ENCODE peak calls at places on chromosomes 13 and 19, in five cellular contexts. One of them, this sample, is unnamed.
A peak's percentile ranks its signal among the peaks of the same experiment; 100 is the strongest.

GRCh38 chr13:66519259-66519658 is 710.9 kb downstream of the PCDH9 start:
- DNase-seq in IMR-90: no peak
- DNase-seq in mesendoderm: no peak
- DNase-seq in tibial nerve: no peak
- DNase-seq in naive thymus-derived CD4-positive, alpha-beta T cell: no peak
- DNase-seq in this sample: no peak

GRCh38 chr19:4474504-4475136 is 2.5 kb downstream of the HDGFL2 start:
- DNase-seq in IMR-90: peak; percentile 68
- DNase-seq in mesendoderm: peak; percentile 94
- DNase-seq in tibial nerve: no peak
- DNase-seq in naive thymus-derived CD4-positive, alpha-beta T cell: no peak
- DNase-seq in this sample: no peak

GRCh38 chr19:44566984-44567383 is 37.5 kb upstream of the CEACAM20 start:
- DNase-seq in IMR-90: no peak
- DNase-seq in mesendoderm: no peak
- DNase-seq in tibial nerve: no peak
- DNase-seq in naive thymus-derived CD4-positive, alpha-beta T cell: no peak
- DNase-seq in this sample: no peak

GRCh38 chr13:99617474-99618255 is 116.4 kb downstream of the TM9SF2 start:
- DNase-seq in IMR-90: peak; percentile 38
- DNase-seq in mesendoderm: peak; percentile 68
- DNase-seq in tibial nerve: peak; percentile 30
- DNase-seq in naive thymus-derived CD4-positive, alpha-beta T cell: no peak
- DNase-seq in this sample: peak; percentile 77

GRCh38 chr13:96636310-96636709 is 358.0 kb downstream of the OXGR1 start:
- DNase-seq in IMR-90: no peak
- DNase-seq in mesendoderm: no peak
- DNase-seq in tibial nerve: no peak
- DNase-seq in naive thymus-derived CD4-positive, alpha-beta T cell: no peak
- DNase-seq in this sample: no peak

GRCh38 chr13:37889102-37889501 is 19.5 kb upstream of the TRPC4 start:
- DNase-seq in IMR-90: peak; percentile 23
- DNase-seq in mesendoderm: no peak
- DNase-seq in tibial nerve: no peak
- DNase-seq in naive thymus-derived CD4-positive, alpha-beta T cell: no peak
- DNase-seq in this sample: peak; percentile 10

GRCh38 chr19:38409631-38410133 is 6.8 kb downstream of the FAM98C start:
- DNase-seq in IMR-90: peak; percentile 54
- DNase-seq in mesendoderm: no peak
- DNase-seq in tibial nerve: no peak
- DNase-seq in naive thymus-derived CD4-positive, alpha-beta T cell: no peak
- DNase-seq in this sample: no peak

GRCh38 chr13:39712626-39713025 is 57.2 kb downstream of the COG6 start:
- DNase-seq in IMR-90: no peak
- DNase-seq in mesendoderm: no peak
- DNase-seq in tibial nerve: no peak
- DNase-seq in naive thymus-derived CD4-positive, alpha-beta T cell: no peak
- DNase-seq in this sample: no peak

GRCh38 chr19:16825312-16826168 is 3.7 kb upstream of the SIN3B start:
- DNase-seq in IMR-90: peak; percentile 63
- DNase-seq in mesendoderm: peak; percentile 77
- DNase-seq in tibial nerve: peak; percentile 28
- DNase-seq in naive thymus-derived CD4-positive, alpha-beta T cell: no peak
- DNase-seq in this sample: no peak

GRCh38 chr19:16760990-16761389 is 41.3 kb downstream of the NWD1 start:
- DNase-seq in IMR-90: no peak
- DNase-seq in mesendoderm: no peak
- DNase-seq in tibial nerve: no peak
- DNase-seq in naive thymus-derived CD4-positive, alpha-beta T cell: no peak
- DNase-seq in this sample: no peak

GRCh38 chr19:40549007-40549708 is 27.5 kb upstream of the SHKBP1 start:
- DNase-seq in IMR-90: peak; percentile 39
- DNase-seq in mesendoderm: peak; percentile 91
- DNase-seq in tibial nerve: no peak
- DNase-seq in naive thymus-derived CD4-positive, alpha-beta T cell: peak; percentile 52
- DNase-seq in this sample: peak; percentile 67

GRCh38 chr19:45782162-45782623 is at the start of gene DMPK:
- DNase-seq in IMR-90: no peak
- DNase-seq in mesendoderm: no peak
- DNase-seq in tibial nerve: no peak
- DNase-seq in naive thymus-derived CD4-positive, alpha-beta T cell: no peak
- DNase-seq in this sample: no peak

GRCh38 chr19:30227071-30227621 is 145.0 kb upstream of the ZNF536 start:
- DNase-seq in IMR-90: no peak
- DNase-seq in mesendoderm: peak; percentile 30
- DNase-seq in tibial nerve: no peak
- DNase-seq in naive thymus-derived CD4-positive, alpha-beta T cell: no peak
- DNase-seq in this sample: no peak

GRCh38 chr19:46480409-46480808 is 9.0 kb upstream of the PNMA8A start:
- DNase-seq in IMR-90: peak; percentile 82
- DNase-seq in mesendoderm: no peak
- DNase-seq in tibial nerve: no peak
- DNase-seq in naive thymus-derived CD4-positive, alpha-beta T cell: no peak
- DNase-seq in this sample: no peak

GRCh38 chr19:48925240-48925843 is 8.2 kb upstream of the DHDH start:
- DNase-seq in IMR-90: peak; percentile 91
- DNase-seq in mesendoderm: peak; percentile 26
- DNase-seq in tibial nerve: no peak
- DNase-seq in naive thymus-derived CD4-positive, alpha-beta T cell: no peak
- DNase-seq in this sample: peak; percentile 81

GRCh38 chr19:50629194-50629593 is 10.5 kb downstream of the SYT3 start:
- DNase-seq in IMR-90: no peak
- DNase-seq in mesendoderm: no peak
- DNase-seq in tibial nerve: no peak
- DNase-seq in naive thymus-derived CD4-positive, alpha-beta T cell: no peak
- DNase-seq in this sample: no peak

GRCh38 chr19:43555185-43555770 is 20.0 kb downstream of the XRCC1 start:
- DNase-seq in IMR-90: peak; percentile 66
- DNase-seq in mesendoderm: peak; percentile 85
- DNase-seq in tibial nerve: peak; percentile 42
- DNase-seq in naive thymus-derived CD4-positive, alpha-beta T cell: peak; percentile 84
- DNase-seq in this sample: peak; percentile 54

DNA sequence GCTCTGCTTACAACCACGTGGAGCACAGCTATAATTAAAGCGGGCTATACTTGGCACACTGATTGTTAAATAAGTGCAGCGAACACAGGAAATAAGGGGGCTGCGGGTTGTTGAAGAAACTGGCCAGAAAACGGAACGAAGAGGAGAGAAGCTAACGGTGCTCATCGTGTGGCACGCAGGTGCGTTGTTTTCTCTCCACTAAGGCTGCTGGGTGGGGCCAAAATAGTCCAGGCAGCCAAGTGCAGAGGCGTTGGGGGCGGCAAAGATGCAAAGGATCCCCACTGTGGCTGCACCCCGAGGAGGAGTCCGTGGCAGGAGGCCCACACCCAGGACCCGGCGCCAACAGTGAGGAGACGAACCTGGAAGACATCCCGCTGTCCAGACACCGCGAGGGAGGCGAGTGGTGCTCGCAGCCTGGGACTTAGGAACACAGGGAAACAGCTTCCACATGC is 8.1 kb upstream of the ARL11 start:
- DNase-seq in IMR-90: no peak
- DNase-seq in mesendoderm: no peak
- DNase-seq in tibial nerve: no peak
- DNase-seq in naive thymus-derived CD4-positive, alpha-beta T cell: no peak
- DNase-seq in this sample: no peak
- H3K4me3 ChIP-seq in IMR-90: no peak overlapping the region
- H3K4me3 ChIP-seq in mesendoderm: no peak overlapping the region
- H3K4me3 ChIP-seq in tibial nerve: peak overlapping the region; percentile 31
- H3K4me3 ChIP-seq in naive thymus-derived CD4-positive, alpha-beta T cell: no peak overlapping the region
- H3K4me3 ChIP-seq in this sample: peak overlapping the region; percentile 20

GRCh38 chr13:32253911-32254399 is 61.2 kb downstream of the ZAR1L start:
- DNase-seq in IMR-90: no peak
- DNase-seq in mesendoderm: no peak
- DNase-seq in tibial nerve: no peak
- DNase-seq in naive thymus-derived CD4-positive, alpha-beta T cell: no peak
- DNase-seq in this sample: no peak
- H3K4me1 ChIP-seq in IMR-90: no peaks in the 10 kb centered on the region
- H3K4me1 ChIP-seq in mesendoderm: no peaks in the 10 kb centered on the region
- H3K4me1 ChIP-seq in tibial nerve: no peaks in the 10 kb centered on the region
- H3K4me1 ChIP-seq in naive thymus-derived CD4-positive, alpha-beta T cell: no peaks in the 10 kb centered on the region
- H3K4me1 ChIP-seq in this sample: no peaks in the 10 kb centered on the region

GRCh38 chr13:22801402-22802003 is 379.3 kb upstream of the SGCG start:
- DNase-seq in IMR-90: peak; percentile 5
- DNase-seq in mesendoderm: peak; percentile 50
- DNase-seq in tibial nerve: no peak
- DNase-seq in naive thymus-derived CD4-positive, alpha-beta T cell: no peak
- DNase-seq in this sample: no peak

GRCh38 chr13:22800726-22801401 is 379.9 kb upstream of the SGCG start:
- DNase-seq in IMR-90: peak; percentile 0
- DNase-seq in mesendoderm: no peak
- DNase-seq in tibial nerve: peak; percentile 15
- DNase-seq in naive thymus-derived CD4-positive, alpha-beta T cell: no peak
- DNase-seq in this sample: no peak
- H3K4me3 ChIP-seq in IMR-90: no peak overlapping the region
- H3K4me3 ChIP-seq in mesendoderm: no peak overlapping the region
- H3K4me3 ChIP-seq in tibial nerve: no peak overlapping the region
- H3K4me3 ChIP-seq in naive thymus-derived CD4-positive, alpha-beta T cell: no peak overlapping the region
- H3K4me3 ChIP-seq in this sample: no peak overlapping the region

DNA sequence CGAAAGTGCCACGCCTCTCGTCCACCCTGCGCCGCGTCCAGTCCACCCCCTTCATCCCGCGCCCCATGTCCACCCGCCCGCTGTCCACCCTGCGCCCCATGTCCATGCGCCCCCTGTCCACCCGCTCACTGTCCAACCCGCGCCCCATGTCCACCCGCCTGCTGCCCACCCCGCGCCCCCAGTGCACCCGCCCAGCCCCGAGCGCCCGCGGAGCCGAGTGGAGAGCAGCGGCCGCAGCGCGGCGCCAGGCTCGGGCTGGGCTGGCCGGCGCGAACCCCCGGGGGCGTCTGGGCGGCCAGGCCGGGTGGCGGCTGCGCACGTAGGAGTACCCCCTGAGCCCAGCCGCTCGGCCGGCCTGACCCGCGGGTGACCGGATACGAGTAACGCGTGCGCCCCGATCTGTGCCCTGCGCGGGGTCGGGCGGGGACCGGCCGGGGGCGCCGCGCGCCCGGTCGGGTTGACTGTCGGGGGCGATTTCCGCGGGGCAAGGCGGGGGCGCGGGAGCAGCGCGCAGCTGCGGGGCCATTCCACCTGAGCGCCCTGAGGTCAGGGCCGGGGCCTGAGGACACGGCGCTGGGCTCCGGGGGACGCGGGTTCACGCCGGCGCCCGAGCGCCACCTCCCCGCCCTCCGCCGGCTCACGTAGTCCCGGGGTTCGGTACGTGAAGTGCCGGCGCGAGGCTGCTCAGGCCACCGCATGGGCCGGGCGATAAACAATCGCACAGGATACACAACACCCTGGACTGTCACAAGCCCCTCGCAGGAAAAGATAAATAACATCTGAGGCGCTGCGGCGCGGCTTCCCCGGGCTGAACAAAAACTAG is 37.5 kb upstream of the FLT1 start:
- DNase-seq in IMR-90: no peak
- DNase-seq in mesendoderm: peak; percentile 44
- DNase-seq in tibial nerve: no peak
- DNase-seq in naive thymus-derived CD4-positive, alpha-beta T cell: no peak
- DNase-seq in this sample: peak; percentile 22
- H3K4me1 ChIP-seq in IMR-90: peaks cover 10% of the 10 kb centered on the region
- H3K4me1 ChIP-seq in mesendoderm: peaks cover 3% of the 10 kb centered on the region
- H3K4me1 ChIP-seq in tibial nerve: peaks cover 29% of the 10 kb centered on the region
- H3K4me1 ChIP-seq in naive thymus-derived CD4-positive, alpha-beta T cell: no peaks in the 10 kb centered on the region
- H3K4me1 ChIP-seq in this sample: peaks cover 24% of the 10 kb centered on the region

DNA sequence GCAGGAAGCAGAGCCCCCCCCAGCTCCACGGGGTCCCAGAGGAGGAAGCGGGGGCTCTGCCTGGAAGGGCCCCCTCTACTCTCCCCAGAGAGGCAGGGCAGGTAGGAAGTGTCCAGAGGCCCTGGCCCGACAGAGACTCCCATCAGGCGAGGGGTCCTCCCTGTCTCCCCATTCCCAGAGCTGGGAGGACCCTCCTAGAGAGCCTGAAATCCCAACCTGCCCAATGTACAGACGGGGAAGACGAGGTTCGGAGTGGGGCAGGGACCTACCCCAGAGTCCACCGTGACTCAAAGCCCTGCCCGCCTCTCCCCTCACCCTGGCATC is 1.1 kb downstream of the TLE2 start:
- DNase-seq in IMR-90: no peak
- DNase-seq in mesendoderm: no peak
- DNase-seq in tibial nerve: no peak
- DNase-seq in naive thymus-derived CD4-positive, alpha-beta T cell: no peak
- DNase-seq in this sample: no peak
- H3K4me3 ChIP-seq in IMR-90: no peak overlapping the region
- H3K4me3 ChIP-seq in mesendoderm: no peak overlapping the region
- H3K4me3 ChIP-seq in tibial nerve: peak overlapping the region; percentile 84
- H3K4me3 ChIP-seq in naive thymus-derived CD4-positive, alpha-beta T cell: no peak overlapping the region
- H3K4me3 ChIP-seq in this sample: no peak overlapping the region

GRCh38 chr19:13159713-13160112 is 9.5 kb downstream of the IER2 start:
- DNase-seq in IMR-90: no peak
- DNase-seq in mesendoderm: no peak
- DNase-seq in tibial nerve: no peak
- DNase-seq in naive thymus-derived CD4-positive, alpha-beta T cell: no peak
- DNase-seq in this sample: no peak
- H3K4me1 ChIP-seq in IMR-90: peaks cover 28% of the 10 kb centered on the region
- H3K4me1 ChIP-seq in mesendoderm: peaks cover 6% of the 10 kb centered on the region
- H3K4me1 ChIP-seq in tibial nerve: peaks cover 59% of the 10 kb centered on the region
- H3K4me1 ChIP-seq in naive thymus-derived CD4-positive, alpha-beta T cell: peaks cover 45% of the 10 kb centered on the region
- H3K4me1 ChIP-seq in this sample: peaks cover 36% of the 10 kb centered on the region

GRCh38 chr13:110562696-110563462 is 1.4 kb upstream of the RAB20 start:
- DNase-seq in IMR-90: no peak
- DNase-seq in mesendoderm: no peak
- DNase-seq in tibial nerve: no peak
- DNase-seq in naive thymus-derived CD4-positive, alpha-beta T cell: no peak
- DNase-seq in this sample: no peak
- H3K4me3 ChIP-seq in IMR-90: peak overlapping the region; percentile 100
- H3K4me3 ChIP-seq in mesendoderm: no peak overlapping the region
- H3K4me3 ChIP-seq in tibial nerve: peak overlapping the region; percentile 91
- H3K4me3 ChIP-seq in naive thymus-derived CD4-positive, alpha-beta T cell: peak overlapping the region; percentile 78
- H3K4me3 ChIP-seq in this sample: peak overlapping the region; percentile 57

GRCh38 chr19:14368011-14368513 is 13.2 kb upstream of the ADGRE5 start:
- DNase-seq in IMR-90: no peak
- DNase-seq in mesendoderm: no peak
- DNase-seq in tibial nerve: no peak
- DNase-seq in naive thymus-derived CD4-positive, alpha-beta T cell: peak; percentile 89
- DNase-seq in this sample: no peak
- H3K4me1 ChIP-seq in IMR-90: peaks cover 10% of the 10 kb centered on the region
- H3K4me1 ChIP-seq in mesendoderm: no peaks in the 10 kb centered on the region
- H3K4me1 ChIP-seq in tibial nerve: peaks cover 32% of the 10 kb centered on the region
- H3K4me1 ChIP-seq in naive thymus-derived CD4-positive, alpha-beta T cell: peaks cover 64% of the 10 kb centered on the region
- H3K4me1 ChIP-seq in this sample: peaks cover 8% of the 10 kb centered on the region